ENCODE peak calls at places on chromosomes 3 and 15, in six cellular contexts. One of them, this sample, is unnamed.

GRCh38 chr15:38885477-38885952 is 320.9 kb upstream of the RASGRP1 start:
- DNase-seq in transverse colon: no peak
- DNase-seq in upper lobe of right lung: no peak
- DNase-seq in progenitor cell of endocrine pancreas: no peak
- DNase-seq in GM03348: no peak
- DNase-seq in HEK293T: no peak
- DNase-seq in this sample: no peak

GRCh38 chr15:67819636-67820035 is 5.7 kb upstream of the SKOR1 start:
- DNase-seq in progenitor cell of endocrine pancreas: no peak
- DNase-seq in GM03348: no peak
- DNase-seq in transverse colon: no peak
- DNase-seq in upper lobe of right lung: no peak
- DNase-seq in HEK293T: no peak
- DNase-seq in this sample: peak; percentile 63

GRCh38 chr3:13080026-13080425 is 6.8 kb upstream of the IQSEC1 start:
- DNase-seq in transverse colon: no peak
- DNase-seq in GM03348: no peak
- DNase-seq in progenitor cell of endocrine pancreas: no peak
- DNase-seq in upper lobe of right lung: no peak
- DNase-seq in HEK293T: no peak
- DNase-seq in this sample: no peak

GRCh38 chr3:177811111-177811510 is 613.8 kb upstream of the TBL1XR1 start:
- DNase-seq in progenitor cell of endocrine pancreas: no peak
- DNase-seq in GM03348: no peak
- DNase-seq in transverse colon: no peak
- DNase-seq in upper lobe of right lung: no peak
- DNase-seq in HEK293T: no peak
- DNase-seq in this sample: no peak

GRCh38 chr3:126968328-126968994 is 14.5 kb upstream of the PLXNA1 start:
- DNase-seq in HEK293T: no peak
- DNase-seq in transverse colon: no peak
- DNase-seq in GM03348: no peak
- DNase-seq in progenitor cell of endocrine pancreas: no peak
- DNase-seq in upper lobe of right lung: no peak
- DNase-seq in this sample: no peak

GRCh38 chr3:39378092-39378491 is 5.1 kb upstream of the SLC25A38 start:
- DNase-seq in GM03348: peak; percentile 27
- DNase-seq in upper lobe of right lung: no peak
- DNase-seq in transverse colon: peak; percentile 78
- DNase-seq in HEK293T: peak; percentile 55
- DNase-seq in progenitor cell of endocrine pancreas: peak; percentile 34
- DNase-seq in this sample: no peak

GRCh38 chr3:133384331-133385027 is 15.4 kb upstream of the BFSP2 start:
- DNase-seq in HEK293T: peak; percentile 80
- DNase-seq in GM03348: peak; percentile 76
- DNase-seq in progenitor cell of endocrine pancreas: peak; percentile 61
- DNase-seq in upper lobe of right lung: peak; percentile 82
- DNase-seq in transverse colon: peak; percentile 25
- DNase-seq in this sample: no peak

GRCh38 chr15:91104111-91104510 is 4.1 kb downstream of the SV2B start:
- DNase-seq in upper lobe of right lung: no peak
- DNase-seq in transverse colon: no peak
- DNase-seq in HEK293T: no peak
- DNase-seq in progenitor cell of endocrine pancreas: no peak
- DNase-seq in GM03348: no peak
- DNase-seq in this sample: no peak

GRCh38 chr3:109532257-109533216 is 195.2 kb upstream of the DPPA4 start:
- DNase-seq in HEK293T: no peak
- DNase-seq in GM03348: peak; percentile 18
- DNase-seq in transverse colon: peak; percentile 39
- DNase-seq in upper lobe of right lung: no peak
- DNase-seq in progenitor cell of endocrine pancreas: peak; percentile 30
- DNase-seq in this sample: no peak

GRCh38 chr15:31440754-31441298 is 114.2 kb downstream of the KLF13 start:
- DNase-seq in progenitor cell of endocrine pancreas: no peak
- DNase-seq in GM03348: peak; percentile 62
- DNase-seq in HEK293T: no peak
- DNase-seq in upper lobe of right lung: peak; percentile 83
- DNase-seq in transverse colon: peak; percentile 64
- DNase-seq in this sample: no peak

This sample was measured in RWPE2.